ENCODE peak calls at places on chromosome 13, in five cellular contexts. V, U, C, M and B are unnamed samples.

GRCh38 chr13:72384186-72384823 is 343.1 kb downstream of the MZT1 start:
- DNase-seq in U (no peak), C (no peak), M (no peak), V (no peak), B (no peak)

GRCh38 chr13:53781941-53782340 is 753.3 kb downstream of the OLFM4 start:
- DNase-seq in C (no peak), M (no peak), U (no peak), V (no peak), B (no peak)

GRCh38 chr13:41352935-41353801 is 42.1 kb downstream of the NAA16 start:
- DNase-seq in V (peak; percentile 31), C (no peak), M (peak; percentile 72), U (peak; percentile 63), B (no peak)

GRCh38 chr13:44012910-44013309 is 133.2 kb downstream of the LACC1 start:
- DNase-seq in V (no peak), C (no peak), M (no peak), U (no peak), B (no peak)

GRCh38 chr13:41075034-41075433 is 13.7 kb downstream of the WBP4 start:
- DNase-seq in M (peak; percentile 60), V (no peak), U (peak; percentile 66), C (no peak), B (no peak)

GRCh38 chr13:51122868-51123267 is 11.8 kb upstream of the C13orf42 start:
- DNase-seq in U (no peak), V (no peak), C (no peak), M (no peak), B (no peak)

GRCh38 chr13:31887311-31887710 is 144.3 kb upstream of the FRY start:
- DNase-seq in U (no peak), C (no peak), M (peak; percentile 82), V (no peak), B (no peak)

GRCh38 chr13:96822900-96823299 is 171.4 kb downstream of the OXGR1 start:
- DNase-seq in U (peak; percentile 5), V (peak; percentile 52), C (no peak), M (peak; percentile 31), B (no peak)

GRCh38 chr13:29436291-29436690 is 159.2 kb downstream of the SLC7A1 start:
- DNase-seq in C (no peak), V (no peak), M (peak; percentile 79), U (no peak), B (no peak)

GRCh38 chr13:31881495-31881882 is 142.2 kb downstream of the RXFP2 start:
- DNase-seq in U (no peak), M (no peak), V (no peak), C (no peak), B (no peak)

GRCh38 chr13:59458908-59459579 is 704.7 kb downstream of the DIAPH3 start:
- DNase-seq in M (peak; percentile 20), U (no peak), C (no peak), V (no peak), B (no peak)

GRCh38 chr13:108269601-108270328 is at the start of gene TNFSF13B:
- DNase-seq in C (peak; percentile 67), M (peak; percentile 62), U (peak; percentile 34), V (no peak), B (no peak)

GRCh38 chr13:42740753-42741152 is 40.6 kb upstream of the FAM216B start:
- DNase-seq in C (no peak), V (peak; percentile 23), U (no peak), M (no peak), B (no peak)

GRCh38 chr13:41513600-41513999 is 56.2 kb downstream of the RGCC start:
- DNase-seq in C (no peak), V (no peak), U (no peak), M (no peak), B (no peak)

GRCh38 chr13:105672911-105673310 is 862.6 kb downstream of the EFNB2 start:
- DNase-seq in C (no peak), U (no peak), V (no peak), M (no peak), B (no peak)

GRCh38 chr13:78228211-78228610 is 309.6 kb upstream of the EDNRB start:
- DNase-seq in C (no peak), U (no peak), M (peak; percentile 0), V (no peak), B (no peak)

GRCh38 chr13:24680258-24680920 is at the start of gene ATP12A:
- DNase-seq in C (no peak), U (no peak), M (no peak), V (no peak), B (no peak)

GRCh38 chr13:30998548-30999140 is 66.2 kb downstream of the TEX26 start:
- DNase-seq in C (no peak), U (no peak), V (no peak), M (peak; percentile 68), B (no peak)

GRCh38 chr13:67308004-67308772 is 78.1 kb upstream of the PCDH9 start:
- DNase-seq in M (no peak), C (no peak), V (no peak), U (no peak), B (no peak)

GRCh38 chr13:60398949-60399589 is 2.0 kb downstream of the TDRD3 start:
- DNase-seq in U (no peak), V (no peak), M (peak; percentile 49), C (no peak), B (no peak)

GRCh38 chr13:35552172-35552844 is 75.8 kb upstream of the MAB21L1 start:
- DNase-seq in M (peak; percentile 37), C (no peak), U (no peak), V (no peak), B (no peak)

GRCh38 chr13:31131470-31131961 is 30.2 kb downstream of the HSPH1 start:
- DNase-seq in V (no peak), U (peak; percentile 4), M (no peak), C (no peak), B (no peak)

GRCh38 chr13:42753697-42754096 is 27.7 kb upstream of the FAM216B start:
- DNase-seq in U (no peak), M (no peak), C (no peak), V (no peak), B (no peak)

GRCh38 chr13:30835442-30835841 is 70.6 kb upstream of the MEDAG start:
- DNase-seq in U (no peak), C (no peak), V (no peak), M (peak; percentile 50), B (no peak)

GRCh38 chr13:44609137-44609536 is 33.0 kb upstream of the TSC22D1 start:
- DNase-seq in V (no peak), M (no peak), C (no peak), U (no peak), B (no peak)

GRCh38 chr13:76732367-76732766 is 153.8 kb downstream of the KCTD12 start:
- DNase-seq in M (no peak), U (no peak), V (no peak), C (no peak), B (no peak)

GRCh38 chr13:44692173-44692713 is 116.1 kb upstream of the TSC22D1 start:
- DNase-seq in V (no peak), C (no peak), U (no peak), M (no peak), B (no peak)

DNA sequence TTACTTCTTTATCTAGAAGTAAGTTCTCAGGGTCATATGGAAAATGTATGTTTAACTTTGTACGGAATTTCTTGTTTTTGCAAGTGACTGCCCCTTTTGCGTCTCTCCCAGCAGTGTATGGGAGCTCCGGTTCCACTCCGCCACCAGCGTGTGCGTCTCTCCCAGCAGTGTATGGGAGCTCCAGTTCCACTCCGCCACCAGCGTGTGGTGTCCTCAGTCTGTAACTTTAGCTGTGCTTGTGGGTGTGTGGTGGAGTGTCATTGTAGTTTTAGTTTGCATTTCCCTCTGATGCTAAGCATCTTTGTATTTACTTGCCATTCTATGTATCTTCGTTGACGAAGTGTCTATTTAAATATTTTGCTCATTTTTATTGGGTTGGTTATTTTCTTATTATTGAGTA is 2.4 kb downstream of the CUL4A start:
- DNase-seq in U (peak; percentile 7), M (no peak), C (no peak), V (no peak), B (no peak)
- TF ChIP-seq CTCF in U (peak; percentile 35), M (no peak), C (no peak), V (no peak), B (no peak)

GRCh38 chr13:20157387-20157786 is 3.5 kb downstream of the GJA3 start:
- DNase-seq in C (no peak), V (no peak), U (no peak), M (no peak), B (no peak)
- TF ChIP-seq CTCF in C (no peak), V (no peak), U (no peak), M (no peak), B (no peak)

DNA sequence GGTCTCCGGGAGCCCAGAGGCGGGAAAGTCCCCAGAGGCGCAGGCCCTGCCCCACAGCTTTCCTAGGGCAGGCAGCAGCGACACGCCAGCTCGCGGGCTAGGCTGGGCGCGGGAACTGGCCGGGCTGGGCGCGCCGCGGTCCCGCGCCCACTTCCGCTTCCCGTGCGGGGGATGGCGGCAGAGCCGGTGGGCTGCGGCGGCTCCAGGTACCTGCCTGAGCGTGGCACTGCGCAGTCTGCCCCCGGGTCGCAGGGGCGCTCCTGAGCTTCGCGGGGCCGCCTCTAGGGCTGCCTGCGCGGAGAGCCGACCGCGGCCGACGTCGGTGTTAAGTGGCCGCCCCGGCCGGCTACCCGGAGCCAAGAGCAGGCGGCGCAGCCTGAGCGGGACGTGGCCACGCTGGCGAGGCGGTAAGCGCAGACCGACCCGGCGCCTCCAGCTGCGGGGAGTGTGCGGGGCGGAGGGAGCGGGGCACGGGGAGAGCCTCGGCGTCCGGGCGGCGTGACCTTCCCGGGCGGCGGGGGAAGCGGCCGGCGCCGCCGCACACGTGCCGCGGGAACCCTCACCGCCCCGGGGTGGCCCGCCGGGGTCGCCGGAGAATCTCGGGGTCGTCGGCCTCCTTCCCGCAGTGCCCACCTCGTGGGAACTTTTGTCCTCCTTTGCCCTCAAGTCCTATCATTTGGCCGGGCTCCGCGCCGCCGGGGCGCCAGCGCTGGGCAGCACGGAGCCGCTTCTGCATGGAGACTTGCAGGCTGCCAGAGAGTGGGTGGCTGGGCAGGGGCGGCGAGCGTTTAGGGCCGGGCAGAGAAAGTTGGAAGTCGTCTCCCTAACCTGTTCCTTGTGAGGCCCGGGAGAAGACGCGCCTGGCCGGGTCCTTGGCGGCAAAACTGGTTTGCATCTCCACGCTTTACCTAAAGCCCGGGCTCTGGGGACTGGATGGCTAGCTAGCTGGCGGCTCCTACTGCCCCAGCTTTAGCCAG is 31.4 kb upstream of the MPHOSPH8 start:
- DNase-seq in C (no peak), U (no peak), M (peak; percentile 33), V (no peak), B (no peak)
- TF ChIP-seq CTCF in C (no peak), U (no peak), M (peak; percentile 29), V (no peak), B (no peak)

DNA sequence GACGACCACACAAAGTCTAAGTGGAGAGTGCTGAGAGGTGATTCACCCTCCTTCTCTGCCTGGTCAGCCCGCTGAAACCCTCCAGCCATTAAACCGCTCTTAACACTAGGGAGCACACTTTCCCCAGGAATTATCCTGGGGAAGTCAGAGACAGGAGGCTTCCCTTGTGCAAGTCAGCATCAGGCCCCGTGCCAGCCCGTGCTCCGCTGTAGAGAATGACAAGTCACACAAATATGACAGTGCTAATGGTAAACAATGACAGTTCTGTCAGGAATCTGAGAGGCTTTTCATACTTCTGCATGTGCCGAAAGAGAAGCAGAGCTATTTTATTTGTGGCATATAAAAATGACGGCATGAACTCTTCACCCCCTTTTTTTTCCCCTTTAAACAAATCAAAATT is 816.9 kb upstream of the SLC10A2 start:
- DNase-seq in M (peak; percentile 64), U (no peak), V (peak; percentile 87), C (peak; percentile 84), B (peak; percentile 78)
- TF ChIP-seq CTCF in M (peak; percentile 38), U (no peak), V (no peak), C (peak; percentile 21), B (no peak)